ENCODE peak calls at places on chromosome 16, in ten cellular contexts. One of them, this sample, is unnamed.

GRCh38 chr16:62253926-62254325 is 217.7 kb upstream of the CDH8 start:
- DNase-seq in AG09319: no peak
- DNase-seq in MM.1S: no peak
- DNase-seq in nephron progenitor cell: no peak
- DNase-seq in fibroblast of lung: no peak
- DNase-seq in GM12878: no peak
- DNase-seq in foreskin fibroblast: no peak
- DNase-seq in IMR-90: no peak
- DNase-seq in mucosa of descending colon: no peak
- DNase-seq in MCF 10A: no peak
- DNase-seq in this sample: no peak

GRCh38 chr16:84557504-84557903 is 53.0 kb upstream of the MEAK7 start:
- DNase-seq in AG09319: no peak
- DNase-seq in MM.1S: no peak
- DNase-seq in nephron progenitor cell: no peak
- DNase-seq in fibroblast of lung: no peak
- DNase-seq in GM12878: no peak
- DNase-seq in foreskin fibroblast: no peak
- DNase-seq in IMR-90: no peak
- DNase-seq in mucosa of descending colon: no peak
- DNase-seq in MCF 10A: no peak
- DNase-seq in this sample: peak; percentile 68

GRCh38 chr16:24409045-24409444 is 130.3 kb upstream of the RBBP6 start:
- DNase-seq in AG09319: no peak
- DNase-seq in MM.1S: no peak
- DNase-seq in nephron progenitor cell: no peak
- DNase-seq in fibroblast of lung: no peak
- DNase-seq in GM12878: no peak
- DNase-seq in foreskin fibroblast: no peak
- DNase-seq in IMR-90: no peak
- DNase-seq in mucosa of descending colon: no peak
- DNase-seq in MCF 10A: peak; percentile 38
- DNase-seq in this sample: no peak

GRCh38 chr16:87822571-87822970 is 46.7 kb downstream of the SLC7A5 start:
- DNase-seq in AG09319: no peak
- DNase-seq in MM.1S: no peak
- DNase-seq in nephron progenitor cell: peak; percentile 51
- DNase-seq in fibroblast of lung: no peak
- DNase-seq in GM12878: no peak
- DNase-seq in foreskin fibroblast: no peak
- DNase-seq in IMR-90: no peak
- DNase-seq in mucosa of descending colon: peak; percentile 31
- DNase-seq in MCF 10A: no peak
- DNase-seq in this sample: no peak

GRCh38 chr16:67897231-67897630 is 4.2 kb downstream of the PSKH1 start:
- DNase-seq in AG09319: no peak
- DNase-seq in MM.1S: no peak
- DNase-seq in nephron progenitor cell: no peak
- DNase-seq in fibroblast of lung: no peak
- DNase-seq in GM12878: no peak
- DNase-seq in foreskin fibroblast: no peak
- DNase-seq in IMR-90: peak; percentile 47
- DNase-seq in mucosa of descending colon: no peak
- DNase-seq in MCF 10A: no peak
- DNase-seq in this sample: no peak

GRCh38 chr16:72705806-72706205 is 342.1 kb downstream of the ZFHX3 start:
- DNase-seq in AG09319: no peak
- DNase-seq in MM.1S: no peak
- DNase-seq in nephron progenitor cell: no peak
- DNase-seq in fibroblast of lung: no peak
- DNase-seq in GM12878: no peak
- DNase-seq in foreskin fibroblast: no peak
- DNase-seq in IMR-90: no peak
- DNase-seq in mucosa of descending colon: no peak
- DNase-seq in MCF 10A: no peak
- DNase-seq in this sample: no peak

GRCh38 chr16:69932228-69932627 is 18.9 kb upstream of the CLEC18A start:
- DNase-seq in AG09319: no peak
- DNase-seq in MM.1S: no peak
- DNase-seq in nephron progenitor cell: no peak
- DNase-seq in fibroblast of lung: no peak
- DNase-seq in GM12878: no peak
- DNase-seq in foreskin fibroblast: no peak
- DNase-seq in IMR-90: no peak
- DNase-seq in mucosa of descending colon: no peak
- DNase-seq in MCF 10A: no peak
- DNase-seq in this sample: no peak

GRCh38 chr16:54928421-54929089 is 2.1 kb upstream of the IRX5 start:
- DNase-seq in AG09319: no peak
- DNase-seq in MM.1S: peak; percentile 82
- DNase-seq in nephron progenitor cell: no peak
- DNase-seq in fibroblast of lung: no peak
- DNase-seq in GM12878: no peak
- DNase-seq in foreskin fibroblast: peak; percentile 52
- DNase-seq in IMR-90: no peak
- DNase-seq in mucosa of descending colon: peak; percentile 66
- DNase-seq in MCF 10A: peak; percentile 61
- DNase-seq in this sample: no peak

GRCh38 chr16:50769-51591 is 2.4 kb downstream of the POLR3K start:
- DNase-seq in AG09319: no peak
- DNase-seq in MM.1S: no peak
- DNase-seq in nephron progenitor cell: no peak
- DNase-seq in fibroblast of lung: no peak
- DNase-seq in GM12878: no peak
- DNase-seq in foreskin fibroblast: no peak
- DNase-seq in IMR-90: no peak
- DNase-seq in mucosa of descending colon: no peak
- DNase-seq in MCF 10A: no peak
- DNase-seq in this sample: no peak

GRCh38 chr16:54237-54581 is 581 bp downstream of the SNRNP25 start:
- DNase-seq in AG09319: no peak
- DNase-seq in MM.1S: no peak
- DNase-seq in nephron progenitor cell: no peak
- DNase-seq in fibroblast of lung: no peak
- DNase-seq in GM12878: no peak
- DNase-seq in foreskin fibroblast: no peak
- DNase-seq in IMR-90: no peak
- DNase-seq in mucosa of descending colon: no peak
- DNase-seq in MCF 10A: no peak
- DNase-seq in this sample: no peak

GRCh38 chr16:56231-56927 is 2.8 kb downstream of the SNRNP25 start:
- DNase-seq in AG09319: no peak
- DNase-seq in MM.1S: no peak
- DNase-seq in nephron progenitor cell: no peak
- DNase-seq in fibroblast of lung: no peak
- DNase-seq in GM12878: no peak
- DNase-seq in foreskin fibroblast: no peak
- DNase-seq in IMR-90: no peak
- DNase-seq in mucosa of descending colon: no peak
- DNase-seq in MCF 10A: no peak
- DNase-seq in this sample: no peak

GRCh38 chr16:55571-56136 is 2.0 kb downstream of the SNRNP25 start:
- DNase-seq in AG09319: no peak
- DNase-seq in MM.1S: no peak
- DNase-seq in nephron progenitor cell: no peak
- DNase-seq in fibroblast of lung: no peak
- DNase-seq in GM12878: no peak
- DNase-seq in foreskin fibroblast: no peak
- DNase-seq in IMR-90: no peak
- DNase-seq in mucosa of descending colon: no peak
- DNase-seq in MCF 10A: no peak
- DNase-seq in this sample: no peak

GRCh38 chr16:53346-54236 is at the start of the genes POLR3K and SNRNP25:
- DNase-seq in AG09319: peak; percentile 96
- DNase-seq in MM.1S: peak; percentile 98
- DNase-seq in nephron progenitor cell: peak; percentile 97
- DNase-seq in fibroblast of lung: peak; percentile 98
- DNase-seq in GM12878: peak; percentile 84
- DNase-seq in foreskin fibroblast: peak; percentile 98
- DNase-seq in IMR-90: peak; percentile 97
- DNase-seq in mucosa of descending colon: peak; percentile 99
- DNase-seq in MCF 10A: peak; percentile 97
- DNase-seq in this sample: peak; percentile 95
- TF ChIP-seq CTCF in AG09319: no peak
- TF ChIP-seq CTCF in MM.1S: no peak
- TF ChIP-seq CTCF in nephron progenitor cell: no peak
- TF ChIP-seq CTCF in fibroblast of lung: no peak
- TF ChIP-seq CTCF in GM12878: no peak
- TF ChIP-seq CTCF in foreskin fibroblast: no peak
- TF ChIP-seq CTCF in IMR-90: no peak
- TF ChIP-seq CTCF in mucosa of descending colon: no peak
- TF ChIP-seq CTCF in MCF 10A: no peak
- TF ChIP-seq CTCF in this sample: no peak

DNA sequence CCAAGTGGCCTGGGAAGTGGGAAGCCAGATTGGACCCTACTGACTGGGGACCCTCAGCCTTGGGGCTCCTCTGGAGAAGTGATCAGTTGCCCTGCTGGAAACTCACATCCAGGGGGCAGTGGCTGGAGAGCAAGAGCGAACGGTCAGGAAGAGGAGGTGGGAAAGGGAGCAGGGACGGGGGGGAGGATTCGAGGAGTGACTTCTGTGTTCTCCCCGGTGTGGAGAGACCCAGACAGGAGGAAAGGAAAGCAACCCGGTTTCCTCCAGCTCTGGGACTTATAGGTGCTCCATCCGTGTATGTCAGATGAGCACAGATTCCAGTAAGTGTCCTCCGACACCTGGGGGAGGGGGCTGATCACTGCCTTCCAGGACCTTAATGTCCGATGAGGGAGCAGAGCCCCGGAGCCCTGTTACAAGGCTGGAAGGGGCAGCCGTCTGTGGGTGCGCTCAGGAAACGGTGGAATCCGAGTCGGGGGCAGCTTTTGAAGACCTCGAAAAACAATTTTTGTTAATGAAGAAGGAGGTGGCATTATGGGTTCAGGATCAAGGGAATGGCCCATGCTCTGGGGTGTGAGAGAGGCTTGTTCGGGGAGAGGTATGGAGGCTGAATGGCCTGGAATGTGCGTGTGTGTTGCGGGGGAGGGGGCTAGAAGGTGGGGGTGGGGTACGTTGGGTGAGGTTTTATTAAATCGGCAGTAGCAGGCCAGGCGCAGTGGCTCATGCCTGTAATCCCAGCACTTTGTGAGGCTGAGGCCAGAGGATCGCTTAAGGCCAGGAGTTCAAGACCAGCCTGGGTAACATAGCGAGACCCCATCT is 34.8 kb upstream of the NDRG4 start:
- DNase-seq in AG09319: no peak
- DNase-seq in MM.1S: no peak
- DNase-seq in nephron progenitor cell: peak; percentile 42
- DNase-seq in fibroblast of lung: no peak
- DNase-seq in GM12878: no peak
- DNase-seq in foreskin fibroblast: no peak
- DNase-seq in IMR-90: no peak
- DNase-seq in mucosa of descending colon: no peak
- DNase-seq in MCF 10A: no peak
- DNase-seq in this sample: no peak
- TF ChIP-seq CTCF in AG09319: no peak
- TF ChIP-seq CTCF in MM.1S: no peak
- TF ChIP-seq CTCF in nephron progenitor cell: peak; percentile 8
- TF ChIP-seq CTCF in fibroblast of lung: no peak
- TF ChIP-seq CTCF in GM12878: no peak
- TF ChIP-seq CTCF in foreskin fibroblast: no peak
- TF ChIP-seq CTCF in IMR-90: no peak
- TF ChIP-seq CTCF in mucosa of descending colon: no peak
- TF ChIP-seq CTCF in MCF 10A: no peak
- TF ChIP-seq CTCF in this sample: peak; percentile 40

DNA sequence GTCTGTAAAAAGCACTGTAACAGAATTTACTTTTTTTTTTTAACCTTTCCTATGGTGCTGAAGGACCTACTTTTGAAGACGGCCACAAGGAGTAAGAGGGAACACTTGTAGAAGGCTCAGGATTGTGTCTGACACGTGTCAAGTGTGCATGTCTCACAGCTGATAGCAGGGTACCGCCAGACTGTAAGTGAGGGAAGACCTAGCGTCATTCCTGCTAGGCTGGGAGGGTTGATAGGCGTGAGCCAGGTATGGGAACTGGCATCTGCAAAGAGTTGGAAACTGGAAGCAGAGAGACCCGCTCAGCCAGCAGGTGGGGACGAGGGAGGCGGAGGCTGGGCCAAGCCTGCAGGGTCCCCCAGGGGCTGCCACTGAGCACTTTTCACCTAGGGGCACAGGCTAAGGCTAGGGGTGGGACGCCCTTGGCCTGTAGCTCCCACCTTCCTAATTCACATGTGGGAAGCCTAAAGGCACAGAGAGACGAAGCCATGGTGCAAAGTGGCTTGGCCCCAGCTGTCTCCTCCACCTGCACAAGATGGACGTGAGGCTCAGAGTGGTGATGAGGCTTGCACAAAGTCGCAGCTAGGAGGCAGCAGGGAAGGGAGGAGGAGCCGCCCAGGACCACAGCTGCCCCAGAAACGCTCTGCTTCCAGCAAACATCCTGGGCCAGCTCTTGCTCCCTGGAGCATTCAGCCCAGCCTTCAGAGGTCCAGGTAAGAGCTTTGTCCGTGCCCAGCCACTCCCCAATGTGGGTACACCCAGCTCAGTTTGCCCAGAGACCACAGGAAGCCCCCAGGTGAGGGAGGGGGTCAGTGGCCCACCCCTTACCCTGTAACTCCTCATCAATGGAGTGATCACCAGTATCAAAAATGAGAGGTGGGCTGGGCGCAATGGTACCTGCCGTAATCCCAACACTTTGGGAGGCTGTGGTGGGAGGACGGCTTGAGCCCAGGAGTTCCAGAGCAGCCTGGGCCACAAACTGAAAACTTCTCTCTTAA is 18.9 kb downstream of the VASN start:
- DNase-seq in AG09319: no peak
- DNase-seq in MM.1S: no peak
- DNase-seq in nephron progenitor cell: peak; percentile 9
- DNase-seq in fibroblast of lung: no peak
- DNase-seq in GM12878: no peak
- DNase-seq in foreskin fibroblast: no peak
- DNase-seq in IMR-90: no peak
- DNase-seq in mucosa of descending colon: no peak
- DNase-seq in MCF 10A: no peak
- DNase-seq in this sample: no peak
- TF ChIP-seq CTCF in AG09319: no peak
- TF ChIP-seq CTCF in MM.1S: no peak
- TF ChIP-seq CTCF in nephron progenitor cell: no peak
- TF ChIP-seq CTCF in fibroblast of lung: no peak
- TF ChIP-seq CTCF in GM12878: no peak
- TF ChIP-seq CTCF in foreskin fibroblast: peak; percentile 3
- TF ChIP-seq CTCF in IMR-90: no peak
- TF ChIP-seq CTCF in mucosa of descending colon: no peak
- TF ChIP-seq CTCF in MCF 10A: no peak
- TF ChIP-seq CTCF in this sample: no peak

GRCh38 chr16:89973654-89974335 is 25.2 kb downstream of the DEF8 start:
- DNase-seq in AG09319: no peak
- DNase-seq in MM.1S: no peak
- DNase-seq in nephron progenitor cell: no peak
- DNase-seq in fibroblast of lung: no peak
- DNase-seq in GM12878: no peak
- DNase-seq in foreskin fibroblast: no peak
- DNase-seq in IMR-90: no peak
- DNase-seq in mucosa of descending colon: no peak
- DNase-seq in MCF 10A: no peak
- DNase-seq in this sample: no peak

GRCh38 chr16:89970011-89970410 is 21.5 kb downstream of the DEF8 start:
- DNase-seq in AG09319: no peak
- DNase-seq in MM.1S: no peak
- DNase-seq in nephron progenitor cell: no peak
- DNase-seq in fibroblast of lung: no peak
- DNase-seq in GM12878: no peak
- DNase-seq in foreskin fibroblast: no peak
- DNase-seq in IMR-90: no peak
- DNase-seq in mucosa of descending colon: no peak
- DNase-seq in MCF 10A: no peak
- DNase-seq in this sample: no peak

GRCh38 chr16:89973235-89973634 is 24.7 kb downstream of the DEF8 start:
- DNase-seq in AG09319: no peak
- DNase-seq in MM.1S: no peak
- DNase-seq in nephron progenitor cell: no peak
- DNase-seq in fibroblast of lung: no peak
- DNase-seq in GM12878: no peak
- DNase-seq in foreskin fibroblast: no peak
- DNase-seq in IMR-90: no peak
- DNase-seq in mucosa of descending colon: no peak
- DNase-seq in MCF 10A: no peak
- DNase-seq in this sample: no peak

GRCh38 chr16:89972244-89973234 is 24.0 kb downstream of the DEF8 start:
- DNase-seq in AG09319: peak; percentile 71
- DNase-seq in MM.1S: peak; percentile 85
- DNase-seq in nephron progenitor cell: peak; percentile 90
- DNase-seq in fibroblast of lung: peak; percentile 89
- DNase-seq in GM12878: no peak
- DNase-seq in foreskin fibroblast: peak; percentile 86
- DNase-seq in IMR-90: peak; percentile 85
- DNase-seq in mucosa of descending colon: peak; percentile 95
- DNase-seq in MCF 10A: peak; percentile 95
- DNase-seq in this sample: peak; percentile 70

GRCh38 chr16:89971495-89972243 is 23.1 kb downstream of the DEF8 start:
- DNase-seq in AG09319: no peak
- DNase-seq in MM.1S: no peak
- DNase-seq in nephron progenitor cell: no peak
- DNase-seq in fibroblast of lung: no peak
- DNase-seq in GM12878: no peak
- DNase-seq in foreskin fibroblast: peak; percentile 10
- DNase-seq in IMR-90: no peak
- DNase-seq in mucosa of descending colon: no peak
- DNase-seq in MCF 10A: no peak
- DNase-seq in this sample: no peak
- TF ChIP-seq CTCF in AG09319: no peak
- TF ChIP-seq CTCF in MM.1S: no peak
- TF ChIP-seq CTCF in nephron progenitor cell: no peak
- TF ChIP-seq CTCF in fibroblast of lung: no peak
- TF ChIP-seq CTCF in GM12878: no peak
- TF ChIP-seq CTCF in foreskin fibroblast: no peak
- TF ChIP-seq CTCF in IMR-90: no peak
- TF ChIP-seq CTCF in mucosa of descending colon: no peak
- TF ChIP-seq CTCF in MCF 10A: no peak
- TF ChIP-seq CTCF in this sample: no peak

This sample was measured in astrocyte of the cerebellum.